ENCODE peak calls at places on chromosomes 13 and 19, in nine cellular contexts. R, Q, G, C, V, F, A, K and I are unnamed samples.

GRCh38 chr19:18223860-18224524 is 2.2 kb downstream of the PDE4C start:
- DNase-seq in R (no peak), Q (no peak), G (peak; percentile 32), C (peak; percentile 55), V (no peak), F (no peak), A (peak; percentile 57), K (peak; percentile 70), I (peak; percentile 82)

GRCh38 chr13:94658926-94659649 is 53.3 kb downstream of the SOX21 start:
- DNase-seq in R (no peak), Q (no peak), G (peak; percentile 55), C (no peak), V (no peak), F (no peak), A (no peak), K (no peak), I (no peak)

GRCh38 chr19:33386361-33386858 is 12.9 kb downstream of the CEBPG start:
- DNase-seq in R (no peak), Q (no peak), G (no peak), C (no peak), V (no peak), F (no peak), A (no peak), K (no peak), I (no peak)

GRCh38 chr13:104318121-104318520 is 1251.9 kb upstream of the SLC10A2 start:
- DNase-seq in R (no peak), Q (peak; percentile 10), G (peak; percentile 21), C (no peak), V (no peak), F (peak; percentile 15), A (no peak), K (no peak), I (no peak)

GRCh38 chr19:13153627-13154240 is 3.5 kb downstream of the IER2 start:
- DNase-seq in R (no peak), Q (peak; percentile 50), G (no peak), C (no peak), V (peak; percentile 12), F (peak; percentile 44), A (no peak), K (no peak), I (no peak)

GRCh38 chr19:6828698-6829633 is 56.5 kb downstream of the VAV1 start:
- DNase-seq in R (no peak), Q (no peak), G (peak; percentile 5), C (peak; percentile 51), V (no peak), F (no peak), A (peak; percentile 74), K (peak; percentile 56), I (peak; percentile 56)

GRCh38 chr19:31126236-31126635 is 223.0 kb downstream of the TSHZ3 start:
- DNase-seq in R (no peak), Q (no peak), G (no peak), C (no peak), V (no peak), F (peak; percentile 11), A (no peak), K (no peak), I (no peak)

GRCh38 chr19:45253396-45254027 is 2.4 kb downstream of the MARK4 start:
- DNase-seq in R (no peak), Q (no peak), G (no peak), C (peak; percentile 36), V (no peak), F (peak; percentile 16), A (peak; percentile 24), K (no peak), I (no peak)

GRCh38 chr13:46527237-46527636 is 25.7 kb upstream of the LRCH1 start:
- DNase-seq in R (no peak), Q (no peak), G (no peak), C (no peak), V (no peak), F (no peak), A (no peak), K (no peak), I (no peak)

GRCh38 chr19:48630289-48631036 is 6.7 kb downstream of the DBP start:
- DNase-seq in R (no peak), Q (no peak), G (no peak), C (no peak), V (no peak), F (peak; percentile 63), A (no peak), K (peak; percentile 75), I (peak; percentile 92)

GRCh38 chr13:25347156-25347555 is 24.6 kb upstream of the ATP8A2 start:
- DNase-seq in R (no peak), Q (no peak), G (no peak), C (no peak), V (no peak), F (no peak), A (no peak), K (no peak), I (no peak)

GRCh38 chr13:73997964-73998363 is 136.2 kb downstream of the KLF12 start:
- DNase-seq in R (no peak), Q (no peak), G (no peak), C (no peak), V (no peak), F (no peak), A (no peak), K (no peak), I (no peak)

GRCh38 chr13:40458283-40459031 is 208.0 kb downstream of the FOXO1 start:
- DNase-seq in R (no peak), Q (no peak), G (no peak), C (no peak), V (no peak), F (no peak), A (no peak), K (no peak), I (no peak)

GRCh38 chr13:32736648-32737047 is 150.4 kb downstream of the PDS5B start:
- DNase-seq in R (no peak), Q (no peak), G (no peak), C (no peak), V (no peak), F (peak; percentile 27), A (no peak), K (no peak), I (no peak)

GRCh38 chr19:33186835-33187540 is 7.1 kb upstream of the LRP3 start:
- DNase-seq in R (no peak), Q (no peak), G (no peak), C (no peak), V (no peak), F (no peak), A (no peak), K (peak; percentile 43), I (no peak)

GRCh38 chr13:32790731-32791130 is 204.5 kb downstream of the PDS5B start:
- DNase-seq in R (no peak), Q (no peak), G (peak; percentile 8), C (no peak), V (no peak), F (no peak), A (no peak), K (no peak), I (no peak)

GRCh38 chr13:30486230-30487074 is 20.7 kb upstream of the HMGB1 start:
- DNase-seq in R (no peak), Q (no peak), G (no peak), C (peak; percentile 30), V (no peak), F (no peak), A (no peak), K (no peak), I (no peak)